ENCODE peak calls at places on chromosomes 11 and 22, in eight cellular contexts. W is endothelial cell, X is breast epithelium, F is RWPE2, M is Caco-2, R is nephron progenitor cell, L is heart right ventricle, C is transverse colon. E is an unnamed sample.

GRCh38 chr22:17866127-17866526 is 91.9 kb upstream of the BID start:
- DNase-seq in W (no peak), X (no peak), F (no peak), M (no peak), R (no peak), L (no peak), C (no peak), E (no peak)

GRCh38 chr11:35619754-35620640 is 1.7 kb downstream of the FJX1 start:
- DNase-seq in W (peak; percentile 70), X (no peak), F (no peak), M (peak; percentile 60), R (peak; percentile 74), L (peak; percentile 24), C (peak; percentile 8), E (peak; percentile 89)

GRCh38 chr11:2582958-2583604 is 116.7 kb downstream of the KCNQ1OT1 start:
- DNase-seq in W (no peak), X (no peak), F (peak; percentile 51), M (no peak), R (no peak), L (peak; percentile 25), C (peak; percentile 6), E (peak; percentile 90)

GRCh38 chr22:38788417-38788816 is 5.5 kb downstream of the DNAL4 start:
- DNase-seq in W (no peak), X (peak; percentile 55), F (no peak), M (no peak), R (no peak), L (peak; percentile 42), C (no peak), E (no peak)

GRCh38 chr11:13168281-13168680 is 109.3 kb upstream of the BMAL1 start:
- DNase-seq in W (no peak), X (peak; percentile 59), F (peak; percentile 77), M (no peak), R (no peak), L (no peak), C (no peak), E (no peak)

GRCh38 chr11:34972892-34973291 is 56.5 kb downstream of the PDHX start:
- DNase-seq in W (no peak), X (no peak), F (no peak), M (no peak), R (no peak), L (no peak), C (no peak), E (no peak)

GRCh38 chr11:58788355-58789023 is 56.0 kb downstream of the GLYATL2 start:
- DNase-seq in W (peak; percentile 41), X (no peak), F (no peak), M (peak; percentile 69), R (peak; percentile 23), L (no peak), C (peak; percentile 14), E (no peak)

GRCh38 chr11:3994030-3994640 is 100.5 kb upstream of the RRM1 start:
- DNase-seq in W (no peak), X (no peak), F (no peak), M (no peak), R (no peak), L (no peak), C (no peak), E (no peak)

GRCh38 chr11:4697583-4697982 is at the start of gene OR51E2:
- DNase-seq in W (no peak), X (no peak), F (no peak), M (no peak), R (no peak), L (no peak), C (peak; percentile 19), E (no peak)

GRCh38 chr11:102116453-102117205 is 6.4 kb downstream of the YAP1 start:
- DNase-seq in W (no peak), X (no peak), F (no peak), M (no peak), R (no peak), L (no peak), C (no peak), E (no peak)

GRCh38 chr11:37788141-37788877 is 1190.3 kb upstream of the RAG2 start:
- DNase-seq in W (no peak), X (no peak), F (peak; percentile 80), M (no peak), R (no peak), L (no peak), C (no peak), E (no peak)
- TF ChIP-seq CTCF in W (no peak), X (no peak), F (no peak), M (no peak), R (no peak), L (no peak), C (no peak), E (no peak)

DNA sequence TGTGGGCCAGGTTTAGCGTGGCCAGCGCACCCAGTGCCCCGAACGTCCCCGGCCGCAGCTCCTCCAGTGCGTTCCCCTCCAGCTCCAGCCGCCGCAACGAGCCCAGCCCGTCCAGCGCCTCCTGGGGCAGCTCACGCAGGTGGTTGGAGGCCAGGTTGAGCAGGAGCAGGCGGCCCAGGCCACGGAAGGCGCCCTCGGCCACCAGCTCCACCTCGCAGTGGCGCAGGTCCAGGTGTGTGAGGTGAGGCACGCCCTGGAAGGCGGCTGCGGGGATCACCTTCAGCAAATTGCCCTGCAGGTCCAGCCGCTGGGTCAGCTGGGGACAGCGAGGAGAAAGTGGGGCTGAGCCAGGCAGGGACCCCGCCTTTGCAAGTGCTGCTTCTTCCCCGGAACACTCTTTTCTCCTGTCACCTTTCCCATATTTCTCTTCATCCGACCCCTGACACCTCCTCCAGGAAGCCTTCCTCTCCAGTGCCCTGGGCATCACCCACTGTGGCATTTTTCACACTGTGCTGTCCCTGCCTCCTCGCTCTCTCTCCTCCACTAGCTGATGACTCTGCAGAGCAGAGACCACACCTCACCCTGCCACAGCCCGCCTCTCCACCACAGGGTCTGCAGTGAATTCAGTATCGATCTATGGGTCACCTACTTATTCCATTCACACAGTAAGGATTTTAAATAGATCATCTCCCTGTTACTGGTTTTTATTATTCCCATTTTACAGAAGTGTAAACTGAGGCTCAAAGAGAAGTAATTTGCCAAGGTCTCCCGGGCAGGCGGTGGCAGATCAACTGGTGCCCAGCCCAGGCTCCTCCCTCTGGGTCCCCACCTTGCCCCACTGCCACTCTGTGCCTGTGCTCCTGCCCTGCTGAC is 1.9 kb downstream of the CHADL start:
- DNase-seq in W (no peak), X (peak; percentile 32), F (no peak), M (no peak), R (no peak), L (no peak), C (no peak), E (no peak)
- TF ChIP-seq CTCF in W (no peak), X (no peak), F (no peak), M (no peak), R (no peak), L (no peak), C (no peak), E (no peak)

GRCh38 chr11:75596914-75597313 is 34.9 kb downstream of the SERPINH1 start:
- DNase-seq in W (no peak), X (no peak), F (no peak), M (no peak), R (no peak), L (no peak), C (no peak), E (no peak)

GRCh38 chr11:75598264-75598663 is 36.2 kb downstream of the SERPINH1 start:
- DNase-seq in W (no peak), X (no peak), F (no peak), M (no peak), R (no peak), L (no peak), C (no peak), E (no peak)

GRCh38 chr11:75598900-75599299 is 36.8 kb downstream of the SERPINH1 start:
- DNase-seq in W (no peak), X (no peak), F (no peak), M (no peak), R (no peak), L (no peak), C (no peak), E (no peak)

GRCh38 chr11:75595511-75595910 is 33.5 kb downstream of the SERPINH1 start:
- DNase-seq in W (no peak), X (no peak), F (no peak), M (no peak), R (no peak), L (no peak), C (no peak), E (no peak)

DNA sequence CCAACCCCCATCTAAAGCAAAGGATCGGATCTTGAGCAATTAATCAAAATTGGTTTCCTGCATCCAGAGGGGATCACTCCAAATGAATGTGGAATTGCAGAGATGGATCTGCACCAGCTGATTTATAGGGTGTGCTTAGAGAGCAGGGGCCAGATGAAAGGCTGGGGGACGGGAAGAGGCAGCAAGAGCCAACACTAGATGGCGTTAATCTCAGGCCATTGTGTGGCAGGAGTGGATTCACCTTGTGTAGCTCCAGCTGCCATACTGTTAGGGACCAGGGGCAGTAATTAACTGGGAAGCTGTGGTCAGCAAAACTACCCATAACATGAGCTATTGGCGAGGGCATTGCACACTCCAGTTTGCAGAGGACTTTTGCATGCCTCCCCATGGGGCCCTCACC is 35.6 kb downstream of the SERPINH1 start:
- DNase-seq in W (peak; percentile 47), X (no peak), F (no peak), M (peak; percentile 80), R (peak; percentile 44), L (no peak), C (no peak), E (no peak)
- TF ChIP-seq CTCF in W (no peak), X (no peak), F (peak; percentile 65), M (peak; percentile 90), R (peak; percentile 61), L (peak; percentile 33), C (no peak), E (peak; percentile 70)

GRCh38 chr11:8956860-8957259 is 7.4 kb downstream of the TMEM9B start:
- DNase-seq in W (no peak), X (no peak), F (no peak), M (no peak), R (no peak), L (no peak), C (no peak), E (no peak)

GRCh38 chr11:8963569-8964323 is 496 bp downstream of the TMEM9B start:
- DNase-seq in W (peak; percentile 62), X (peak; percentile 84), F (peak; percentile 88), M (peak; percentile 85), R (peak; percentile 78), L (peak; percentile 79), C (peak; percentile 90), E (peak; percentile 92)

GRCh38 chr11:8964324-8965320 is at the start of gene TMEM9B:
- DNase-seq in W (peak; percentile 78), X (peak; percentile 85), F (peak; percentile 89), M (peak; percentile 88), R (peak; percentile 76), L (peak; percentile 90), C (peak; percentile 94), E (peak; percentile 96)

GRCh38 chr11:8962827-8963226 is 1.4 kb downstream of the TMEM9B start:
- DNase-seq in W (no peak), X (no peak), F (no peak), M (no peak), R (no peak), L (no peak), C (no peak), E (no peak)

DNA sequence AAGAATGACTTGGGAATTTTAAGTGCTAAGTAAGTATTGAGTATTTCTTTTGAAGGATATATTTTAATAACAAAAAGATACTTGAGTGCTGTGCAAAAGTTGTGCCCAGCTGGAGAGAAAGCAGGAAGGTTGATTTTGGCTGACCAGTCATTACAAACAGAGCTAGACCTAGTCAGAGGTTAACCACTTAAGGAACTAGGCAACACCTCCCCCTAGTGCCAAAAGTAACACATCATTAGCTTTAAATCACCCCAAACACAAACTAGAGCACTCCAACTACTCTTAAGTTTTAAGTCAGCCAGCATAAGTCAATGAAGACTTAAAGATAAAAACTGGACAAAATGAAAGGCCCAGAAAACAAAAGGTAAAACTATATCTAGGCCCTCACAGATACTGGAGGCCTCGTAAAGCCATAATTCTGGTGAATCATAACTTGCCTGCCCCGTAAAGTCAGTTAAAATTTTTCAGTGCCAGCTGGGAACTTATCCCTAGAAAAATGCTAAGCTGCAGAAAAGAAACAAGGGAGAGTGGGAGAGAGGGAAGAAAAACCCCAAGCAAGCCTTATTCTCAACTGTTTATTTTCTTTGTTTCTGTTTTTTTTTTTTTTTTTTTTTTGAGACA is 4.6 kb downstream of the TMEM9B start:
- DNase-seq in W (peak; percentile 40), X (no peak), F (no peak), M (peak; percentile 46), R (peak; percentile 28), L (no peak), C (peak; percentile 15), E (no peak)
- TF ChIP-seq CTCF in W (no peak), X (peak; percentile 61), F (peak; percentile 89), M (peak; percentile 75), R (peak; percentile 63), L (peak; percentile 67), C (peak; percentile 49), E (peak; percentile 92)

E was measured in chondrocyte.